ENCODE peak calls at places on chromosomes 1 and 21, in four cellular contexts. One of them, this sample, is unnamed.

GRCh38 chr1:36524359-36525062 is 41.8 kb upstream of the CSF3R start:
- DNase-seq in astrocyte: no peak
- DNase-seq in WERI-Rb-1: no peak
- DNase-seq in endodermal cell: peak; percentile 30
- DNase-seq in this sample: no peak

GRCh38 chr21:38765056-38765455 is 40.7 kb upstream of the ETS2 start:
- DNase-seq in astrocyte: no peak
- DNase-seq in WERI-Rb-1: no peak
- DNase-seq in endodermal cell: no peak
- DNase-seq in this sample: no peak

GRCh38 chr1:217462159-217462558 is 168.7 kb downstream of the GPATCH2 start:
- DNase-seq in astrocyte: no peak
- DNase-seq in WERI-Rb-1: no peak
- DNase-seq in endodermal cell: no peak
- DNase-seq in this sample: no peak

GRCh38 chr1:171252482-171252881 is 4.2 kb downstream of the FMO1 start:
- DNase-seq in astrocyte: no peak
- DNase-seq in WERI-Rb-1: no peak
- DNase-seq in endodermal cell: no peak
- DNase-seq in this sample: no peak

GRCh38 chr1:117318456-117318855 is 48.8 kb upstream of the MAN1A2 start:
- DNase-seq in astrocyte: no peak
- DNase-seq in WERI-Rb-1: no peak
- DNase-seq in endodermal cell: no peak
- DNase-seq in this sample: no peak

GRCh38 chr1:212401838-212402582 is 12.7 kb downstream of the PACC1 start:
- DNase-seq in astrocyte: peak; percentile 49
- DNase-seq in WERI-Rb-1: no peak
- DNase-seq in endodermal cell: peak; percentile 8
- DNase-seq in this sample: no peak

GRCh38 chr1:223842784-223843183 is 3.0 kb downstream of the TP53BP2 start:
- DNase-seq in astrocyte: no peak
- DNase-seq in WERI-Rb-1: no peak
- DNase-seq in endodermal cell: no peak
- DNase-seq in this sample: no peak

GRCh38 chr1:175725684-175726083 is 17.7 kb downstream of the TNR start:
- DNase-seq in astrocyte: peak; percentile 3
- DNase-seq in WERI-Rb-1: no peak
- DNase-seq in endodermal cell: peak; percentile 84
- DNase-seq in this sample: peak; percentile 7

GRCh38 chr1:52692697-52693096 is 5.5 kb downstream of the COA7 start:
- DNase-seq in astrocyte: no peak
- DNase-seq in WERI-Rb-1: no peak
- DNase-seq in endodermal cell: no peak
- DNase-seq in this sample: no peak

GRCh38 chr1:198298653-198299052 is 141.9 kb downstream of the NEK7 start:
- DNase-seq in astrocyte: no peak
- DNase-seq in WERI-Rb-1: no peak
- DNase-seq in endodermal cell: peak; percentile 70
- DNase-seq in this sample: no peak

GRCh38 chr1:202056644-202057334 is 46.4 kb downstream of the ELF3 start:
- DNase-seq in astrocyte: no peak
- DNase-seq in WERI-Rb-1: peak; percentile 99
- DNase-seq in endodermal cell: no peak
- DNase-seq in this sample: no peak

GRCh38 chr1:12608311-12608957 is 9.6 kb downstream of the DHRS3 start:
- DNase-seq in astrocyte: peak; percentile 73
- DNase-seq in WERI-Rb-1: no peak
- DNase-seq in endodermal cell: no peak
- DNase-seq in this sample: no peak

GRCh38 chr21:16572032-16572431 is 842.2 kb downstream of the USP25 start:
- DNase-seq in astrocyte: peak; percentile 78
- DNase-seq in WERI-Rb-1: no peak
- DNase-seq in endodermal cell: no peak
- DNase-seq in this sample: no peak

GRCh38 chr1:232726048-232726779 is 79.0 kb upstream of the MAP10 start:
- DNase-seq in astrocyte: peak; percentile 92
- DNase-seq in WERI-Rb-1: no peak
- DNase-seq in endodermal cell: no peak
- DNase-seq in this sample: no peak

GRCh38 chr1:2547210-2548067 is 8.7 kb upstream of the TNFRSF14 start:
- DNase-seq in astrocyte: no peak
- DNase-seq in WERI-Rb-1: no peak
- DNase-seq in endodermal cell: no peak
- DNase-seq in this sample: no peak

GRCh38 chr1:56780832-56781231 is 38.4 kb downstream of the FYB2 start:
- DNase-seq in astrocyte: no peak
- DNase-seq in WERI-Rb-1: no peak
- DNase-seq in endodermal cell: no peak
- DNase-seq in this sample: no peak

GRCh38 chr21:44758781-44759627 is 42.6 kb downstream of the UBE2G2 start:
- DNase-seq in astrocyte: no peak
- DNase-seq in WERI-Rb-1: peak; percentile 6
- DNase-seq in endodermal cell: peak; percentile 46
- DNase-seq in this sample: no peak

GRCh38 chr1:28246427-28246832 is 10.5 kb downstream of the ATP5IF1 start:
- DNase-seq in astrocyte: no peak
- DNase-seq in WERI-Rb-1: no peak
- DNase-seq in endodermal cell: no peak
- DNase-seq in this sample: no peak

GRCh38 chr1:19613075-19613748 is 30.9 kb upstream of the NBL1 start:
- DNase-seq in astrocyte: no peak
- DNase-seq in WERI-Rb-1: no peak
- DNase-seq in endodermal cell: no peak
- DNase-seq in this sample: no peak

GRCh38 chr1:116218922-116219321 is 107.7 kb downstream of the MAB21L3 start:
- DNase-seq in astrocyte: no peak
- DNase-seq in WERI-Rb-1: peak; percentile 12
- DNase-seq in endodermal cell: no peak
- DNase-seq in this sample: no peak

GRCh38 chr1:184002071-184002470 is 35.5 kb downstream of the COLGALT2 start:
- DNase-seq in astrocyte: peak; percentile 95
- DNase-seq in WERI-Rb-1: peak; percentile 25
- DNase-seq in endodermal cell: peak; percentile 53
- DNase-seq in this sample: peak; percentile 81

GRCh38 chr1:211420389-211420788 is 71.6 kb downstream of the RD3 start:
- DNase-seq in astrocyte: peak; percentile 44
- DNase-seq in WERI-Rb-1: no peak
- DNase-seq in endodermal cell: peak; percentile 58
- DNase-seq in this sample: peak; percentile 48

GRCh38 chr21:34836933-34837505 is 168.2 kb downstream of the CLIC6 start:
- DNase-seq in astrocyte: no peak
- DNase-seq in WERI-Rb-1: no peak
- DNase-seq in endodermal cell: peak; percentile 10
- DNase-seq in this sample: no peak
- H3K27ac ChIP-seq in astrocyte: peak overlapping the region; percentile 71
- H3K27ac ChIP-seq in WERI-Rb-1: no peak overlapping the region
- H3K27ac ChIP-seq in endodermal cell: no peak overlapping the region
- H3K27ac ChIP-seq in this sample: peak overlapping the region; percentile 96

GRCh38 chr1:234851450-234852438 is 241.8 kb upstream of the IRF2BP2 start:
- DNase-seq in astrocyte: peak; percentile 56
- DNase-seq in WERI-Rb-1: no peak
- DNase-seq in endodermal cell: peak; percentile 48
- DNase-seq in this sample: peak; percentile 33
- H3K27ac ChIP-seq in astrocyte: no peak overlapping the region
- H3K27ac ChIP-seq in WERI-Rb-1: no peak overlapping the region
- H3K27ac ChIP-seq in endodermal cell: no peak overlapping the region
- H3K27ac ChIP-seq in this sample: no peak overlapping the region

GRCh38 chr1:27142464-27142863 is 12.5 kb downstream of the SLC9A1 start:
- DNase-seq in astrocyte: no peak
- DNase-seq in WERI-Rb-1: no peak
- DNase-seq in endodermal cell: no peak
- DNase-seq in this sample: no peak
- H3K27ac ChIP-seq in astrocyte: no peak overlapping the region
- H3K27ac ChIP-seq in WERI-Rb-1: no peak overlapping the region
- H3K27ac ChIP-seq in endodermal cell: no peak overlapping the region
- H3K27ac ChIP-seq in this sample: no peak overlapping the region

GRCh38 chr1:45510036-45510971 is 10.2 kb downstream of the MMACHC start:
- DNase-seq in astrocyte: no peak
- DNase-seq in WERI-Rb-1: no peak
- DNase-seq in endodermal cell: no peak
- DNase-seq in this sample: no peak
- H3K27ac ChIP-seq in astrocyte: no peak overlapping the region
- H3K27ac ChIP-seq in WERI-Rb-1: no peak overlapping the region
- H3K27ac ChIP-seq in endodermal cell: no peak overlapping the region
- H3K27ac ChIP-seq in this sample: no peak overlapping the region

DNA sequence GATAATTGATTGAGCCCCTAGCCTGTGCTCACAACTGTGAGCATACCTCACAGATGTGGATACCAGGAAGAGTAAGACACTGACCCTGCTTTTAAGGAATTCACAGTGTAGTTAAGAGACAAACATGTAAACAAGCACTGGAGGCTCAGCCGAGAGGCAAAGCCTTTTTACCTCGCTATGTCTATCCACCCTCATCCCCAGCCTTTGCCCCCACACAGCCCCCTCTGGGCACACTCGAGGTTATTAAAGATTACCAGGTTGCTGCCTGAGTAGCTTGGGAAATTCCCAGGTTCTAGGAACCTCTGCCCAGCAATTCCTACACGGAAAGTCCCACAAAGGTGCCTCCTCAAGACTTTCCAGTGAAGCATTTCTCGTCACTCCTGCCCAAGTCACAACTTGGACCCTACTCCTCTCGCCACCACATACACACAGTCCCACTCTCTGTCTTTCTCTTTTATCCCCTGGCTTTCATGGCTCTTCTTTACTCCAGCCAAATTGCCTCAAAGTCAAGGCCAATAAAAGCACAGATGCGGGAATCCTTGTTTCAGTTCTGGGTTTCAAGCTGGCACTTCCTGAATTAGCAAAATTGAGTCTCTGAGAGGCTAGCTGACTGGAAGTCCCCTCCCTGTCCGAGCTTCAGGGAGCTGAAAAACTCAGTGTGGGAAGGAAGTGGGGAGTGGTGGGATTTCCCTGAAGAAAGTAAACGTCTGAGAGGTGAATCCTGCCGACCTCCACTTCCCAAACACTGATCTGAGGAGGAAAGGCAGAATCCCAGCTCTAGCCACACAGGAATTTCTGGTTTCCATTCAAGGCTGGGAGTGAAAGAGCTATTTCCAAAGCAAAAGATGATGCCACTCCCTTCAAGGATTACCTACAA is 7.6 kb downstream of the DENND2D start:
- DNase-seq in astrocyte: no peak
- DNase-seq in WERI-Rb-1: no peak
- DNase-seq in endodermal cell: no peak
- DNase-seq in this sample: no peak
- H3K27ac ChIP-seq in astrocyte: no peak overlapping the region
- H3K27ac ChIP-seq in WERI-Rb-1: no peak overlapping the region
- H3K27ac ChIP-seq in endodermal cell: no peak overlapping the region
- H3K27ac ChIP-seq in this sample: no peak overlapping the region

GRCh38 chr1:79006564-79006963 is at the start of gene ADGRL4:
- DNase-seq in astrocyte: peak; percentile 71
- DNase-seq in WERI-Rb-1: no peak
- DNase-seq in endodermal cell: peak; percentile 86
- DNase-seq in this sample: peak; percentile 60
- H3K27ac ChIP-seq in astrocyte: peak within 1 kb of the TSS; percentile 75
- H3K27ac ChIP-seq in WERI-Rb-1: no peak within 1 kb of the TSS
- H3K27ac ChIP-seq in endodermal cell: no peak within 1 kb of the TSS
- H3K27ac ChIP-seq in this sample: peak within 1 kb of the TSS; percentile 24

GRCh38 chr1:7299994-7300393 is 471.1 kb upstream of the VAMP3 start:
- DNase-seq in astrocyte: peak; percentile 88
- DNase-seq in WERI-Rb-1: no peak
- DNase-seq in endodermal cell: peak; percentile 13
- DNase-seq in this sample: peak; percentile 65

GRCh38 chr1:7298145-7298544 is 473.0 kb upstream of the VAMP3 start:
- DNase-seq in astrocyte: no peak
- DNase-seq in WERI-Rb-1: no peak
- DNase-seq in endodermal cell: peak; percentile 73
- DNase-seq in this sample: no peak

GRCh38 chr1:7298749-7299151 is 472.3 kb upstream of the VAMP3 start:
- DNase-seq in astrocyte: peak; percentile 71
- DNase-seq in WERI-Rb-1: no peak
- DNase-seq in endodermal cell: peak; percentile 51
- DNase-seq in this sample: peak; percentile 70

GRCh38 chr1:7300893-7301292 is 470.2 kb upstream of the VAMP3 start:
- DNase-seq in astrocyte: peak; percentile 96
- DNase-seq in WERI-Rb-1: no peak
- DNase-seq in endodermal cell: no peak
- DNase-seq in this sample: peak; percentile 94

GRCh38 chr1:7299329-7299799 is 471.7 kb upstream of the VAMP3 start:
- DNase-seq in astrocyte: peak; percentile 98
- DNase-seq in WERI-Rb-1: no peak
- DNase-seq in endodermal cell: peak; percentile 80
- DNase-seq in this sample: peak; percentile 98
- H3K27ac ChIP-seq in astrocyte: peak overlapping the region; percentile 100
- H3K27ac ChIP-seq in WERI-Rb-1: no peak overlapping the region
- H3K27ac ChIP-seq in endodermal cell: no peak overlapping the region
- H3K27ac ChIP-seq in this sample: peak overlapping the region; percentile 99

DNA sequence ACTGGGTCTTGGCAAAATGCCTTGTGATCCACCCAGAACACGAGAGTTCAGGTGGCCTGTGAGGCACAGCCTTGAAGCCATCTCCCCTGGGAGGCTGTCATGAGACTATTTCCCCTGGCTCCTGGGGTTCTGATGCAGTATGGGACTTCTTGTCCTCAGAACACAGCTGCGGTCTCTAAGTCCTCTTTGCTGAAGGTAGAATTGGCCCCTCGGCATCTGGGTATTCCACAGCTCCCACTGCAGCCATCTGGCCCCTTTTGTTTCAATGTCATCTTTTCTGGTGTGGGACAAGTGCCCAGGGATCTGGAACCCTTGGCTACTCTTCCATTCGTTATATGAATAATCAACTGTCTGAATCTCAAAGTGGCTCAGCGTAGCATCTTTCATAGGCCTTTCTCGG is 17.0 kb upstream of the LY9 start:
- DNase-seq in astrocyte: no peak
- DNase-seq in WERI-Rb-1: no peak
- DNase-seq in endodermal cell: no peak
- DNase-seq in this sample: no peak
- H3K27ac ChIP-seq in astrocyte: no peak overlapping the region
- H3K27ac ChIP-seq in WERI-Rb-1: no peak overlapping the region
- H3K27ac ChIP-seq in endodermal cell: no peak overlapping the region
- H3K27ac ChIP-seq in this sample: no peak overlapping the region

DNA sequence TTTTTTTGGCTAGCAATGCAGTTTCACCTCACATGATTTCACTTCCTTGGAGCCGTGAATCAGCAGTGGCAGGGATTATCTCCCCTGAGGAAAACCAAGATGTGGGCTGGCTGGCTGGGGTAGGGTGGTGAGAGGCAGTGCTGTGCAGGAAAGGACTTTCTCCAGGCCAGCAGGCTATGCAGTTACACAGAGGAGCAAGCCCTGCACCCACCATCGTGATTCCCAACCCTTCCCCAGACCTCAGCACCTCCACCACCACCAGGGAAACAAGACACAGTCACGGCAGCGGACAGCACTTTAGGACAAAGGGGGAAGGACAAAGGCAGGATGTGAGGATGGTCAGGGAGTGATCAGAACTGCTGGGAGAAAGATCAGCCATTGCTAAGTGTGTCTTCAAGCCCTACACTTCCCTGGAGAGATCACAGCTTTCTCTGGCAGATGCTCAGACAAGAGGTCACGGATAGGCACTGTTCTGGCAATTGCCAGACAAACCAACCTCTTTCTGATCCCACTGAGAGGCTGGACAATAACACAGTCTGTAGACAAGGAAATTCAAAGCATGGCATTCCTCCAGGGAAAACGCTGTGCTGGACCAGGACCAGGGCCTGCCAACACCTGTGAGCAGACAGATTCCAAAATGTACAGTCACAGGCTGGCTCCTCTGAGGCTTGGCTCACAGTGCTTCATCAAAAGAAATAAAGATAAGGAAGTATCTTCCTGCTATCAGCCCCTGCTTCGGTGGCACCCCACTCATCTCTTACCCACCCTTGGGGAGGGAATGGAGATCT is 509.4 kb downstream of the SMYD3 start:
- DNase-seq in astrocyte: peak; percentile 72
- DNase-seq in WERI-Rb-1: no peak
- DNase-seq in endodermal cell: no peak
- DNase-seq in this sample: peak; percentile 22
- H3K27ac ChIP-seq in astrocyte: peak overlapping the region; percentile 28
- H3K27ac ChIP-seq in WERI-Rb-1: no peak overlapping the region
- H3K27ac ChIP-seq in endodermal cell: no peak overlapping the region
- H3K27ac ChIP-seq in this sample: no peak overlapping the region

This sample was measured in brain microvascular endothelial cell.